ENCODE peak calls at places on chromosome 6, in eight cellular contexts. F is uterus; O is PC-9; Y is CD8-positive, alpha-beta T cell; H is CD4-positive, alpha-beta memory T cell; A is fibroblast of lung; E is CD8-positive, alpha-beta memory T cell; G is CD4-positive, CD25-positive, alpha-beta regulatory T cell. C is an unnamed sample.

GRCh38 chr6:33843086-33843695 is 39.4 kb upstream of the MLN start:
- DNase-seq in A (no peak), F (peak), G (no peak), H (no peak), Y (no peak), O (no peak), E (peak), C (no peak)

GRCh38 chr6:6724319-6725119 is 136.0 kb downstream of the LY86 start:
- DNase-seq in G (peak), E (no peak), A (peak), O (no peak), H (peak), F (peak), Y (peak), C (peak)

GRCh38 chr6:8030920-8031319 is 33.3 kb downstream of the BLOC1S5 start:
- DNase-seq in A (no peak), H (no peak), G (no peak), O (no peak), Y (no peak), F (no peak), E (no peak), C (no peak)

GRCh38 chr6:148758492-148758891 is 11.7 kb downstream of the UST start:
- DNase-seq in H (peak), F (no peak), G (no peak), Y (no peak), E (peak), A (no peak), O (no peak), C (no peak)

GRCh38 chr6:137218473-137218916 is 690 bp downstream of the IFNGR1 start:
- DNase-seq in G (peak), Y (peak), O (peak), F (no peak), A (peak), E (peak), H (peak), C (peak)

GRCh38 chr6:34391711-34392496 is 565 bp downstream of the NUDT3 start:
- DNase-seq in Y (peak), H (peak), A (peak), G (peak), O (peak), E (peak), F (peak), C (peak)

GRCh38 chr6:42140756-42141602 is 1.4 kb downstream of the C6orf132 start:
- DNase-seq in E (no peak), F (no peak), Y (no peak), G (no peak), H (no peak), A (peak), O (no peak), C (no peak)

GRCh38 chr6:126337323-126337722 is 2.6 kb upstream of the CENPW start:
- DNase-seq in G (no peak), Y (no peak), O (no peak), A (peak), E (no peak), H (no peak), F (peak), C (no peak)

GRCh38 chr6:106097368-106098231 is 11.5 kb downstream of the PRDM1 start:
- DNase-seq in Y (peak), G (peak), A (peak), O (no peak), E (peak), F (no peak), H (peak), C (peak)

GRCh38 chr6:141153563-141153962 is 979.2 kb upstream of the GJE1 start:
- DNase-seq in H (peak), E (no peak), G (peak), Y (no peak), O (no peak), A (no peak), F (no peak), C (peak)

GRCh38 chr6:108904731-108905130 is 56.5 kb downstream of the ARMC2 start:
- DNase-seq in H (no peak), G (no peak), E (no peak), O (no peak), Y (no peak), F (no peak), A (no peak), C (no peak)

GRCh38 chr6:170404036-170404435 is 97.5 kb downstream of the FAM120B start:
- DNase-seq in O (no peak), E (no peak), A (no peak), H (no peak), G (no peak), F (no peak), Y (no peak), C (no peak)

DNA sequence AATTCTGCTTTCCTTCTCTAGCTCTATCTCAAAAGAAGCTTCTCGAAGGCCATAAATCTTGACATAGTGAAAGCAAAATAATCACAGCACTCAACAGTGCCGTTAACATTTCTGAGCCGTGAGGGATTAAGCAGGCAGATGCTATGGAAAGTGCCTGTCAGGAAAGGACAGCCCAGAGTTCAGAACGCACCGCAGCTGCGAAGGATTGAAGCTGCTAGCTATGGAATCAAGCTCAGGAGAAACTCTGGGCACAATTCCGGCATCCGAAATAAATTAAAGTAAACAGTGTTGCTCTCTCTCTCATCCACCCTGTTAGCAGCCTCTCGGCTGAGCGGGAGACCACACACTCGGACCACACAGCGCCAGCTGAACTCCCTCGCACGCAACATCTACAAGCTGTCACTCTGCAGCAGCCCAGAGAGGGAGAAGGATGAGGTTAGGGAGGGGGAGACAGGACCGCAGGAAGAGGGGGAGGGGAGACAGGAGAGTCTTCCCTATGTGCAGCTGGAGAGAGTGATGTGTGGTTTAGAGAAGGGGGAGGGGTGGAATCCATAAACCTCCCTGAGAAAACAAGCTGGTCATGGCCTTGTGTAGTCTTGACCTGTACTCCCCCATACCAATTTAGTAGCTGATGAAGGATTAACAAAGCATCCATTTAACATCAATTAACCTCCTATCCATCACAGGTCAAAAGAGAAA is 9.0 kb downstream of the EXOC2 start:
- DNase-seq in F (no peak), A (peak), O (no peak), G (no peak), H (no peak), E (no peak), Y (no peak), C (no peak)
- H3K4me3 ChIP-seq in F (peak), A (peak), O (no peak), G (peak), H (no peak), E (no peak), Y (no peak), C (no peak)

GRCh38 chr6:27605401-27606342 is 132.8 kb upstream of the ZNF184 start:
- DNase-seq in H (no peak), O (peak), F (no peak), E (no peak), A (peak), G (no peak), Y (no peak), C (no peak)

GRCh38 chr6:27604986-27605385 is 132.1 kb upstream of the ZNF184 start:
- DNase-seq in O (no peak), G (no peak), Y (no peak), A (no peak), H (no peak), F (no peak), E (no peak), C (no peak)

GRCh38 chr6:27601668-27602254 is 128.9 kb upstream of the ZNF184 start:
- DNase-seq in A (no peak), G (no peak), H (no peak), O (peak), F (no peak), Y (no peak), E (no peak), C (no peak)

DNA sequence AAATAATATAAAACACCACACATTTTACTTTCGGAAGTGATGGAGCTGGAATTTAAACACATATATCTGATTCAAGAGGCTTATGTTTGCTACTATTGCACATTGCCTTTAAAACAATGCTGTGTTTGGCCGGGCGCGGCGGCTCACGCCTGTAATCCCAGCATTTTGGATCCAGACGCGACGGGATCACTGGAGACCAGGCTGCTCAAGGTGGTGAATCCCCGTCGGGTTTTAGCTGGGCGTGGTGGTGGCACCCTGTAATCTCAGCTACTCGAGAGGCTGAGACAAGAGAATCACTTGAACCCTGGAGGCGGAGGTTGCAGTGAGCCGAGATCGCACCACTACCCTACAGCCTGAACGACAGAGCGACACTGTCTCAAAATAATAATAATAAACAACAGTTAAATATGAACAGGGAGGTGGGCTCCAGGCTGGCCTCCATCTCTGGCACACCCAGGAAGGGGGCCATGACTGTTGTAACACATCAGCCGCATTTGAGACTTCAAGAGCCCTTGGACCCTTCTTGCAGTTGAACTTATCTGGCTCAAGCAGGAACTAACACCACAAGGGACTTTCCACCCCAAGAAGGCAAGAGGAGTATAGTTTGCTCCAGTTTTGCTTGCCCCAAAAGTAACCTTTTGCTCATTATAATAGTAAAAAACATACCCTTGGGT is 127.1 kb upstream of the ZNF184 start:
- DNase-seq in F (no peak), Y (no peak), A (no peak), O (no peak), E (no peak), H (no peak), G (no peak), C (no peak)
- H3K4me3 ChIP-seq in F (no peak), Y (no peak), A (no peak), O (peak), E (no peak), H (no peak), G (no peak), C (no peak)

GRCh38 chr6:75494290-75494689 is 690 bp upstream of the FILIP1 start:
- DNase-seq in G (no peak), Y (no peak), H (no peak), O (no peak), E (no peak), A (no peak), F (no peak), C (no peak)

GRCh38 chr6:75493400-75494064 is at the start of gene FILIP1:
- DNase-seq in O (no peak), G (no peak), Y (no peak), E (no peak), A (peak), F (peak), H (no peak), C (no peak)

GRCh38 chr6:75489025-75489424 is 4.6 kb downstream of the FILIP1 start:
- DNase-seq in O (no peak), A (peak), G (no peak), H (no peak), Y (no peak), F (no peak), E (no peak), C (no peak)

GRCh38 chr6:75491302-75491701 is 2.3 kb downstream of the FILIP1 start:
- DNase-seq in A (no peak), O (no peak), G (no peak), E (no peak), Y (no peak), F (no peak), H (no peak), C (no peak)

DNA sequence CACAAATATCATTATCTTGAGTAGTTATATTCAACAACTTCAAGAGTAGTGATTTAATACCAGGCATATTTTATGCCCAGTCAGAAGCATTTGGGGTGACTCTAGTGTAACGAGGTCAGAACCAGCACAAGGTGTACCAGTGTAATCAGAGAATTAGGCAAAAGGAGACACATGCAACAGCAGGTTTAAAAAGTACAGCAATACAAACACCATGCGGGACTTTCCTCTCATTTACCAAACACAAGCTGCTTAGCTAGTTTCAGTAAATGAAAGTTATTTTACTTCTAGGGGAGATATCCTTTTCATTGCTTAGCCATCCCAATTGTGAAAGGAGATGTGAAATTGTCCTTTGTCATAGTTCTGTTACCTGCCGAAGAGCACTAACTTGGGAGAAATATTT is 831 bp downstream of the FILIP1 start:
- DNase-seq in F (no peak), O (no peak), G (no peak), H (no peak), A (no peak), Y (no peak), E (no peak), C (no peak)
- H3K4me3 ChIP-seq in F (peak), O (no peak), G (no peak), H (no peak), A (peak), Y (no peak), E (no peak), C (no peak)

GRCh38 chr6:142926494-142927273 is 18.3 kb downstream of the HIVEP2 start:
- DNase-seq in F (peak), O (no peak), A (peak), H (peak), G (peak), Y (peak), E (peak), C (peak)

GRCh38 chr6:142927274-142927586 is 17.7 kb downstream of the HIVEP2 start:
- DNase-seq in H (no peak), Y (no peak), F (no peak), A (no peak), E (no peak), O (no peak), G (no peak), C (peak)

GRCh38 chr6:142929751-142930358 is 15.1 kb downstream of the HIVEP2 start:
- DNase-seq in H (no peak), O (no peak), E (no peak), Y (no peak), F (no peak), G (no peak), A (no peak), C (no peak)

GRCh38 chr6:142926177-142926493 is 18.8 kb downstream of the HIVEP2 start:
- DNase-seq in F (no peak), Y (no peak), G (no peak), O (no peak), E (no peak), H (no peak), A (peak), C (no peak)

GRCh38 chr6:142927904-142928303 is 17.1 kb downstream of the HIVEP2 start:
- DNase-seq in A (peak), G (no peak), Y (no peak), E (no peak), F (no peak), H (peak), O (no peak), C (no peak)
- H3K4me3 ChIP-seq in A (peak), G (peak), Y (peak), E (peak), F (no peak), H (peak), O (peak), C (peak)

DNA sequence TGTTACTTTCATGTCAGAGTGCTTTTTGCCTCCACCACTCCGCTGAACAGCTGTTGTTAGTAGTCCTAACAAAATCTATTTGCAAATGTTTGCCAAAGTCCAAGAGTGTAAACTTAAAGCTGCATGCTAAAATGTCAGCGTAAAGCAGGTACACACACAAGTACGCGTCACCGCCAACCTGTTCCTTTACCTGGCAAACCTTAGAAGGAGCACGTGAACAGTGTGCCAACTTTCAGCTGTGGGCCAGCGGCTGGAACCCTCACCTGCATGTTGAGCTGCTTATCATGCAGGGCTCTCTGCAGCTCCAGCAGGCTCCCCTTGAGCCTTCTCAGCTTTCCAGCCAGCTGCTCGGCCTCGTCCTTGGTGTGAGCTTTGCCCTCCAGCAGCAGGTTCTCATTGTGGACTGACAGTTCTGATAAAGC is 359.3 kb downstream of the SYNE1 start:
- DNase-seq in E (no peak), G (no peak), O (no peak), A (no peak), Y (no peak), H (no peak), F (no peak), C (no peak)
- H3K4me3 ChIP-seq in E (no peak), G (no peak), O (no peak), A (no peak), Y (no peak), H (no peak), F (no peak), C (no peak)

DNA sequence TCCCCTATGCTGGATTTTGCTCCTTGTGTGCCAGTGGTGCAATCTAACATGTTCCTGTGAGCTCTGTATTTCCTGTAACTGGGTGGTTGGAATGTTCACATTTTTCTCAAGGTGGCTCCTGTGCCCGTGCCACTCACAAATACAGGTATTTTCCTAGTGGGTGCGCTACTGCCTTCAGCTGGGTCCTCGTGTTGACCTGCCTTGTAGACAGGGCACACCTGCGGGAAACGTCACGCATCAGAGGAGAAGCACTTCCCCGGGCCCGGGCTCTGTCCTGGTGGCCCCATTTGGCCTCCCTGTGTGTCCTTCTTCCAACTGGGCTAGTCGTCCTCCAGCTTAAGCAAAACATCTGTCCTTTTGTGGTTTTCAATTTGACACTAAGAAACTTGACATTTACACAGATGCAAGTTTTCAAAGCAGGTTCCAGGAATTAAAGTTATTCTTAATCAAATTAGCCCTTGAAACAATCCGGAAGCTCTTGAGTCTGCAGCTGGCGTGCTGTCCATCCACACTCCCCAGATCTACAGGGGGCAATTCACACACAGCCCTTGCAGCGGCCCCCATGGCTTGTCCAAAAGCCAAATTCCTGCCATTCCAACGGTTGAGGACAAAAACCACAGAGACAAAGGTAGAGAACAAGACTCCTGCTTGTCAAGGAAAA is 275.1 kb downstream of the CDC5L start:
- DNase-seq in F (no peak), G (no peak), A (no peak), Y (no peak), E (no peak), H (no peak), O (no peak), C (no peak)
- H3K4me3 ChIP-seq in F (no peak), G (no peak), A (no peak), Y (no peak), E (no peak), H (no peak), O (no peak), C (no peak)

DNA sequence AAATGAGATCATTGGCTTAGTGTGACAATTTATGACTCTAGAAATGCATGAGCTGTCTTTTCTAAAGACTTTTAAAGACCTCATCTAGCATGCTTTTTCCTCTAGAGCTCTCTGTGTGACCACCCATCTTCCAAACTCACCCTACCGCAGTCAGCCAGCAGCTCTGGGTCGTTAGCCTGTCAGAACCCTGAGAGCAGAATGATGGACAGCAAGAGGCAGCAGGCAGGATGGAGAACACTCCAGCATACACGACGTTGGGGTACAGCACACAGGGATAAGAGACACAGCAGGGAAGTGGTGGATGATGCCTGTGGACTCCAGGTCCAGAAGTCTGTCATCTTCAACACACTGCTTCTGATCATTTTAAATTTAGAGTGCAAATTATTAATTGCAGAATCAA is 45.1 kb upstream of the TBX18 start:
- DNase-seq in F (no peak), Y (no peak), A (no peak), O (no peak), H (no peak), G (no peak), E (no peak), C (no peak)
- H3K4me3 ChIP-seq in F (no peak), Y (no peak), A (no peak), O (no peak), H (no peak), G (no peak), E (no peak), C (no peak)

C was measured in naive thymus-derived CD4-positive, alpha-beta T cell.